ENCODE peak calls at places on chromosomes 1 and 21, in five cellular contexts. B is T-helper 22 cell, H is T follicular helper cell, S is NCI-H345, R is HCEC 1CT. N is an unnamed sample.

GRCh38 chr1:31038360-31038759 is 27.2 kb downstream of the PUM1 start:
- DNase-seq in R (peak; percentile 79), S (no peak), B (no peak), H (no peak), N (no peak)

GRCh38 chr1:188822248-188822647 is 1655.4 kb downstream of the BRINP3 start:
- DNase-seq in R (peak; percentile 58), H (no peak), B (no peak), S (no peak), N (no peak)

GRCh38 chr1:102234753-102235359 is 238.1 kb upstream of the OLFM3 start:
- DNase-seq in H (no peak), B (no peak), R (no peak), S (no peak), N (peak; percentile 58)

GRCh38 chr1:39104158-39105060 is 78.3 kb downstream of the NDUFS5 start:
- DNase-seq in R (no peak), H (no peak), S (no peak), B (no peak), N (no peak)

GRCh38 chr1:33339413-33339812 is 18.5 kb upstream of the A3GALT2 start:
- DNase-seq in H (no peak), B (no peak), S (no peak), R (no peak), N (no peak)

GRCh38 chr1:205447457-205448415 is 8.1 kb downstream of the BLACAT1 start:
- DNase-seq in R (no peak), H (no peak), S (no peak), B (no peak), N (no peak)

GRCh38 chr1:220326578-220326977 is 54.3 kb upstream of the RAB3GAP2 start:
- DNase-seq in R (peak; percentile 22), S (no peak), B (no peak), H (no peak), N (no peak)

GRCh38 chr1:44760876-44761275 is 14.5 kb upstream of the RPS8 start:
- DNase-seq in R (no peak), B (no peak), H (no peak), S (no peak), N (no peak)

GRCh38 chr1:64404202-64404601 is 65.7 kb upstream of the CACHD1 start:
- DNase-seq in B (no peak), H (no peak), S (no peak), R (no peak), N (no peak)

GRCh38 chr1:234541281-234541975 is 62.4 kb upstream of the TARBP1 start:
- DNase-seq in R (peak; percentile 33), S (no peak), B (no peak), H (no peak), N (no peak)

GRCh38 chr1:108896160-108897150 is 19.7 kb downstream of the GPSM2 start:
- DNase-seq in R (peak; percentile 28), H (no peak), B (no peak), S (no peak), N (no peak)

GRCh38 chr1:6447818-6448748 is 17.9 kb downstream of the TNFRSF25 start:
- DNase-seq in S (peak; percentile 72), H (peak; percentile 47), B (peak; percentile 50), R (no peak), N (no peak)

GRCh38 chr1:12168451-12169160 is 1.8 kb downstream of the TNFRSF1B start:
- DNase-seq in R (no peak), S (no peak), H (no peak), B (no peak), N (no peak)

GRCh38 chr21:40765771-40766170 is 81.2 kb downstream of the DSCAM start:
- DNase-seq in B (no peak), S (no peak), H (no peak), R (no peak), N (no peak)

GRCh38 chr21:22115746-22116145 is 1117.5 kb downstream of the NCAM2 start:
- DNase-seq in R (no peak), H (no peak), S (no peak), B (no peak), N (no peak)

GRCh38 chr1:14113841-14114567 is 414.0 kb downstream of the PRDM2 start:
- DNase-seq in R (no peak), H (no peak), S (peak; percentile 72), B (no peak), N (no peak)

GRCh38 chr1:186094170-186094569 is 280.9 kb downstream of the TPR start:
- DNase-seq in R (peak; percentile 28), B (no peak), H (no peak), S (no peak), N (no peak)

GRCh38 chr1:32989160-32989894 is 24.7 kb upstream of the RNF19B start:
- DNase-seq in H (no peak), R (peak; percentile 95), B (no peak), S (no peak), N (peak; percentile 93)

GRCh38 chr21:35349378-35350080 is 300.4 kb upstream of the RUNX1 start:
- DNase-seq in S (no peak), R (no peak), H (no peak), B (no peak), N (no peak)

GRCh38 chr1:115807723-115808122 is 33.2 kb downstream of the NHLH2 start:
- DNase-seq in S (peak; percentile 70), R (peak; percentile 80), H (peak; percentile 3), B (no peak), N (no peak)

GRCh38 chr1:156870734-156871133 is 10.1 kb downstream of the NTRK1 start:
- DNase-seq in H (no peak), R (peak; percentile 88), B (no peak), S (no peak), N (no peak)

GRCh38 chr1:8314346-8315280 is 3.3 kb upstream of the SLC45A1 start:
- DNase-seq in R (peak; percentile 74), B (peak; percentile 16), S (peak; percentile 79), H (peak; percentile 41), N (peak; percentile 88)

GRCh38 chr1:93613895-93614294 is 67.7 kb downstream of the BCAR3 start:
- DNase-seq in H (no peak), R (no peak), S (no peak), B (no peak), N (no peak)

N was measured in posterior vena cava.